ENCODE peak calls at places on chromosomes 2 and 18, in nine cellular contexts. One of them, this sample, is unnamed.

GRCh38 chr2:200314976-200315567 is 8.6 kb downstream of the SPATS2L start:
- DNase-seq in AG09319: no peak
- DNase-seq in GM06990: no peak
- DNase-seq in activated B cell treated with CpG ODN at 0.5 μM for 24 hours: no peak
- DNase-seq in foreskin fibroblast: no peak
- DNase-seq in fibroblast of lung: peak; percentile 80
- DNase-seq in PC-9: no peak
- DNase-seq in AG09309: no peak
- DNase-seq in HCT116: no peak
- DNase-seq in this sample: no peak

GRCh38 chr18:7568426-7568825 is 1.3 kb downstream of the PTPRM start:
- DNase-seq in AG09319: no peak
- DNase-seq in GM06990: peak; percentile 3
- DNase-seq in activated B cell treated with CpG ODN at 0.5 μM for 24 hours: no peak
- DNase-seq in foreskin fibroblast: peak; percentile 14
- DNase-seq in fibroblast of lung: peak; percentile 45
- DNase-seq in PC-9: no peak
- DNase-seq in AG09309: no peak
- DNase-seq in HCT116: no peak
- DNase-seq in this sample: no peak

GRCh38 chr2:227834423-227834822 is 20.8 kb downstream of the CCL20 start:
- DNase-seq in AG09319: no peak
- DNase-seq in GM06990: no peak
- DNase-seq in activated B cell treated with CpG ODN at 0.5 μM for 24 hours: no peak
- DNase-seq in foreskin fibroblast: peak; percentile 38
- DNase-seq in fibroblast of lung: no peak
- DNase-seq in PC-9: no peak
- DNase-seq in AG09309: no peak
- DNase-seq in HCT116: peak; percentile 34
- DNase-seq in this sample: no peak

GRCh38 chr2:163734911-163735691 is 707 bp downstream of the FIGN start:
- DNase-seq in AG09319: no peak
- DNase-seq in GM06990: no peak
- DNase-seq in activated B cell treated with CpG ODN at 0.5 μM for 24 hours: no peak
- DNase-seq in foreskin fibroblast: no peak
- DNase-seq in fibroblast of lung: peak; percentile 41
- DNase-seq in PC-9: no peak
- DNase-seq in AG09309: no peak
- DNase-seq in HCT116: no peak
- DNase-seq in this sample: no peak

GRCh38 chr2:46979611-46980010 is 64.0 kb upstream of the MCFD2 start:
- DNase-seq in AG09319: no peak
- DNase-seq in GM06990: peak; percentile 52
- DNase-seq in activated B cell treated with CpG ODN at 0.5 μM for 24 hours: peak; percentile 49
- DNase-seq in foreskin fibroblast: no peak
- DNase-seq in fibroblast of lung: no peak
- DNase-seq in PC-9: no peak
- DNase-seq in AG09309: no peak
- DNase-seq in HCT116: no peak
- DNase-seq in this sample: peak; percentile 61

GRCh38 chr2:187580462-187581124 is 26.4 kb upstream of the TFPI start:
- DNase-seq in AG09319: peak; percentile 44
- DNase-seq in GM06990: peak; percentile 18
- DNase-seq in activated B cell treated with CpG ODN at 0.5 μM for 24 hours: no peak
- DNase-seq in foreskin fibroblast: peak; percentile 47
- DNase-seq in fibroblast of lung: peak; percentile 75
- DNase-seq in PC-9: no peak
- DNase-seq in AG09309: peak; percentile 38
- DNase-seq in HCT116: peak; percentile 69
- DNase-seq in this sample: no peak

GRCh38 chr2:45382744-45383143 is 228.3 kb downstream of the SRBD1 start:
- DNase-seq in AG09319: no peak
- DNase-seq in GM06990: no peak
- DNase-seq in activated B cell treated with CpG ODN at 0.5 μM for 24 hours: no peak
- DNase-seq in foreskin fibroblast: peak; percentile 64
- DNase-seq in fibroblast of lung: peak; percentile 43
- DNase-seq in PC-9: no peak
- DNase-seq in AG09309: no peak
- DNase-seq in HCT116: no peak
- DNase-seq in this sample: no peak

GRCh38 chr18:3213231-3214059 is 6.3 kb downstream of the MYOM1 start:
- DNase-seq in AG09319: no peak
- DNase-seq in GM06990: no peak
- DNase-seq in activated B cell treated with CpG ODN at 0.5 μM for 24 hours: no peak
- DNase-seq in foreskin fibroblast: no peak
- DNase-seq in fibroblast of lung: no peak
- DNase-seq in PC-9: no peak
- DNase-seq in AG09309: no peak
- DNase-seq in HCT116: no peak
- DNase-seq in this sample: no peak

GRCh38 chr2:61834893-61835292 is 19.0 kb downstream of the FAM161A start:
- DNase-seq in AG09319: no peak
- DNase-seq in GM06990: no peak
- DNase-seq in activated B cell treated with CpG ODN at 0.5 μM for 24 hours: no peak
- DNase-seq in foreskin fibroblast: no peak
- DNase-seq in fibroblast of lung: no peak
- DNase-seq in PC-9: no peak
- DNase-seq in AG09309: no peak
- DNase-seq in HCT116: no peak
- DNase-seq in this sample: no peak

GRCh38 chr2:173792166-173792565 is 173.0 kb downstream of the SP3 start:
- DNase-seq in AG09319: no peak
- DNase-seq in GM06990: no peak
- DNase-seq in activated B cell treated with CpG ODN at 0.5 μM for 24 hours: no peak
- DNase-seq in foreskin fibroblast: no peak
- DNase-seq in fibroblast of lung: no peak
- DNase-seq in PC-9: no peak
- DNase-seq in AG09309: no peak
- DNase-seq in HCT116: no peak
- DNase-seq in this sample: no peak

GRCh38 chr18:24315170-24315569 is 82.5 kb downstream of the OSBPL1A start:
- DNase-seq in AG09319: no peak
- DNase-seq in GM06990: no peak
- DNase-seq in activated B cell treated with CpG ODN at 0.5 μM for 24 hours: no peak
- DNase-seq in foreskin fibroblast: peak; percentile 6
- DNase-seq in fibroblast of lung: peak; percentile 32
- DNase-seq in PC-9: no peak
- DNase-seq in AG09309: no peak
- DNase-seq in HCT116: no peak
- DNase-seq in this sample: no peak

DNA sequence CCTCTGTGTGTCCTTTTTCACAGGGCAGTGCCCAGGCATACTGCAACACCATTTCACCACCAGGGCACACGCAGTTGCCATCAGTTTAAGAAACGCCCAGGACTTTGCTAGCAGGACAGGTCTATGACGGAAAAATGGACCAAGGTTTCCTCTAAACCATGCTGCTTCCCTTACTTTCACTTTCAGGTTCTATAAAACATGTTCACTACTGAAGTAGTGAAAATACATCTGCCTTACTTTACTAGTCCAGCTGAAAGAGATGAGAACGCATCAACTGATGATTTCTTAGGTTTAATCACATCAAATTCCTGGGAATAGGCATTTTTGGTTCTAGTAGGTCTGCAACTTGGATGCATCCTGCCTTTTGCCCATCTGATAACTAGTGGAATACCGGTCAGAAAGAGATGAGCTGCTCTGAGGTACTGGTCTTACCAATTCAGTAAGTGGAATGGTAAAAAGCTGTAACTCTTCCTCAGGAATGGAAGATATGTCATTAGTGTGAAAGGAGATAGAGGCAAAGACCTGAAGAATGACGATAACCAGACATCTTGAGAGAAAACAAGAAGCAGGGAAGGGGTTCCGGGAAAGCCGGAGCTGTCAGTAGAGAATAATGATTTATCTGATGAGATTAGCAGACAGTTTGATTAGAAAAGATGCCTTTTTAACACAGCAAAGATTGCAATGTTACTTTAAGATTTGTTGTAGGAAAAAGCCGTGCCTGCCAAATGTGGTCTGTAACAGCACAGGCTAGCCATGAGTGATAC is 110.3 kb downstream of the TCF4 start:
- DNase-seq in AG09319: no peak
- DNase-seq in GM06990: no peak
- DNase-seq in activated B cell treated with CpG ODN at 0.5 μM for 24 hours: peak; percentile 23
- DNase-seq in foreskin fibroblast: no peak
- DNase-seq in fibroblast of lung: peak; percentile 74
- DNase-seq in PC-9: no peak
- DNase-seq in AG09309: no peak
- DNase-seq in HCT116: no peak
- DNase-seq in this sample: no peak
- TF ChIP-seq CTCF in AG09319: peak; percentile 18
- TF ChIP-seq CTCF in GM06990: no peak
- TF ChIP-seq CTCF in activated B cell treated with CpG ODN at 0.5 μM for 24 hours: no peak
- TF ChIP-seq CTCF in foreskin fibroblast: no peak
- TF ChIP-seq CTCF in fibroblast of lung: peak; percentile 29
- TF ChIP-seq CTCF in PC-9: no peak
- TF ChIP-seq CTCF in AG09309: peak; percentile 33
- TF ChIP-seq CTCF in HCT116: no peak
- TF ChIP-seq CTCF in this sample: no peak

GRCh38 chr2:8545676-8546318 is 136.1 kb upstream of the ID2 start:
- DNase-seq in AG09319: no peak
- DNase-seq in GM06990: no peak
- DNase-seq in activated B cell treated with CpG ODN at 0.5 μM for 24 hours: no peak
- DNase-seq in foreskin fibroblast: no peak
- DNase-seq in fibroblast of lung: no peak
- DNase-seq in PC-9: no peak
- DNase-seq in AG09309: no peak
- DNase-seq in HCT116: no peak
- DNase-seq in this sample: no peak

GRCh38 chr2:8546319-8547283 is 135.3 kb upstream of the ID2 start:
- DNase-seq in AG09319: no peak
- DNase-seq in GM06990: no peak
- DNase-seq in activated B cell treated with CpG ODN at 0.5 μM for 24 hours: no peak
- DNase-seq in foreskin fibroblast: no peak
- DNase-seq in fibroblast of lung: no peak
- DNase-seq in PC-9: no peak
- DNase-seq in AG09309: no peak
- DNase-seq in HCT116: no peak
- DNase-seq in this sample: no peak

GRCh38 chr2:8543412-8544167 is 138.3 kb upstream of the ID2 start:
- DNase-seq in AG09319: peak; percentile 24
- DNase-seq in GM06990: peak; percentile 93
- DNase-seq in activated B cell treated with CpG ODN at 0.5 μM for 24 hours: peak; percentile 60
- DNase-seq in foreskin fibroblast: peak; percentile 51
- DNase-seq in fibroblast of lung: peak; percentile 92
- DNase-seq in PC-9: no peak
- DNase-seq in AG09309: peak; percentile 70
- DNase-seq in HCT116: no peak
- DNase-seq in this sample: peak; percentile 51

GRCh38 chr2:8544168-8544785 is 137.6 kb upstream of the ID2 start:
- DNase-seq in AG09319: no peak
- DNase-seq in GM06990: no peak
- DNase-seq in activated B cell treated with CpG ODN at 0.5 μM for 24 hours: no peak
- DNase-seq in foreskin fibroblast: no peak
- DNase-seq in fibroblast of lung: no peak
- DNase-seq in PC-9: no peak
- DNase-seq in AG09309: no peak
- DNase-seq in HCT116: no peak
- DNase-seq in this sample: no peak

DNA sequence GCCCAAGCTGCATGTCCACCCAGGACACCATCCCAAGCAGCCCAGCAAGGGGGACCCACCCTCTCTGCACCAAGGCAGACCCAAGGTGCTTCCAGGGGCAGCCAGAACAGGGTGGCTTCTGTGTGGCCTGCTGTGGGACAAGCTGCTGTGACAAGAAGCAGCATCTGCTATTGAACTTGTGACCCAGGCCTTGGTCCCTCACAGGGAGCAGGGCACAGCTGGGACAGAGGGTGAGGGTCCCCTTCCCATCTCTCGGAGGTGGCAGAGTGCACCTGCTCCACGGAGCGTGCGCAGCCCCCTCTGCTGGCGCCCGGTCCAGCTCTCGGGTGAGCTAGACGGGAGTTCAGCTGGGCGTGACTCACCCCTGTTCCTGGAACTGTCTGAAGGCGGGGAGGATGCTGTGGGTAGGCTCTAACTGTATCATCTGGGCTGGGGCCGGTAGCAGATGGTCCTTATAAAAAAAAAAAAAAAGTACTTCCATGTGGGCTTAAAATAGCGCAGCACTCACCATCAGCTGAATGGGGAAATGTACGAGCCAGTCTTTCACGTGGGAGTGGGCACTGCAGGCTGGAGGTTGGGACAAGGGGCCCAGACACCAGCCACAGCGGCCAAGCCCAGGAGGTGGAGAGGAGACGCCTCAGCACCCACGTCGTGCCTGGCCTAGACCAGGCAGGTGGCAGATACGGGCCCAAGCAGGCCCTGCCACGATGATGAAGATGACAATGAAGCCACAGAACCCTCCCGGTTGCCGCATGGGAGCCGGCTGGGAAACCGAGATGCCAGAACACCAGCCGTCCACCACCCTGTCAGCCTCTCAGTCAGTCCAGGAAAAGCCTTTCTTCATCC is 136.8 kb upstream of the ID2 start:
- DNase-seq in AG09319: peak; percentile 63
- DNase-seq in GM06990: peak; percentile 86
- DNase-seq in activated B cell treated with CpG ODN at 0.5 μM for 24 hours: peak; percentile 58
- DNase-seq in foreskin fibroblast: peak; percentile 59
- DNase-seq in fibroblast of lung: peak; percentile 96
- DNase-seq in PC-9: no peak
- DNase-seq in AG09309: peak; percentile 80
- DNase-seq in HCT116: peak; percentile 6
- DNase-seq in this sample: peak; percentile 81
- TF ChIP-seq CTCF in AG09319: peak; percentile 57
- TF ChIP-seq CTCF in GM06990: peak; percentile 67
- TF ChIP-seq CTCF in activated B cell treated with CpG ODN at 0.5 μM for 24 hours: no peak
- TF ChIP-seq CTCF in foreskin fibroblast: peak; percentile 60
- TF ChIP-seq CTCF in fibroblast of lung: peak; percentile 37
- TF ChIP-seq CTCF in PC-9: no peak
- TF ChIP-seq CTCF in AG09309: peak; percentile 67
- TF ChIP-seq CTCF in HCT116: peak; percentile 30
- TF ChIP-seq CTCF in this sample: peak; percentile 42

GRCh38 chr2:101197215-101197745 is 46.1 kb upstream of the TBC1D8 start:
- DNase-seq in AG09319: no peak
- DNase-seq in GM06990: no peak
- DNase-seq in activated B cell treated with CpG ODN at 0.5 μM for 24 hours: no peak
- DNase-seq in foreskin fibroblast: no peak
- DNase-seq in fibroblast of lung: no peak
- DNase-seq in PC-9: no peak
- DNase-seq in AG09309: no peak
- DNase-seq in HCT116: no peak
- DNase-seq in this sample: no peak
- TF ChIP-seq CTCF in AG09319: no peak
- TF ChIP-seq CTCF in GM06990: no peak
- TF ChIP-seq CTCF in activated B cell treated with CpG ODN at 0.5 μM for 24 hours: no peak
- TF ChIP-seq CTCF in foreskin fibroblast: no peak
- TF ChIP-seq CTCF in fibroblast of lung: peak; percentile 15
- TF ChIP-seq CTCF in PC-9: peak; percentile 41
- TF ChIP-seq CTCF in AG09309: no peak
- TF ChIP-seq CTCF in HCT116: peak; percentile 38
- TF ChIP-seq CTCF in this sample: no peak

DNA sequence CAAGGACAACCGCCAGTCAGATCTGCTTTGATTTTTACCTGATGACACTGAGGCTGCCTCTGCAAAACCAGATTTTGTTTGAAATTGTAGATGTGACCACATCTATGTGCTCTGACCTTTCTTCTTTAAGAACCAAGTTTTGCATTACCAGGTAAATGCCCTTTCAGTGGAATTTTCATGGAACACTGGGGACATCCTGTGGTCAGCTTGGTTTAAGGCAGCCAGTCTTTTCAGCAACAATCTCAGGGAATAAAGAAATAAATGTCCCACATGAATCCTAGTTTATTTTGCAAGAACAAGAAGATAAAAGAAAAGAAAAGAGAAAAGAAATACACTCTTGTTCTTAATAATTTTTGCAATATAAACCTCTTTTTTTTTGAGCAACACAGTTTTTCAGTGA is 90.6 kb downstream of the POU3F3 start:
- DNase-seq in AG09319: no peak
- DNase-seq in GM06990: no peak
- DNase-seq in activated B cell treated with CpG ODN at 0.5 μM for 24 hours: no peak
- DNase-seq in foreskin fibroblast: peak; percentile 1
- DNase-seq in fibroblast of lung: peak; percentile 30
- DNase-seq in PC-9: peak; percentile 3
- DNase-seq in AG09309: no peak
- DNase-seq in HCT116: peak; percentile 35
- DNase-seq in this sample: no peak
- TF ChIP-seq CTCF in AG09319: peak; percentile 17
- TF ChIP-seq CTCF in GM06990: peak; percentile 23
- TF ChIP-seq CTCF in activated B cell treated with CpG ODN at 0.5 μM for 24 hours: no peak
- TF ChIP-seq CTCF in foreskin fibroblast: peak; percentile 5
- TF ChIP-seq CTCF in fibroblast of lung: peak; percentile 6
- TF ChIP-seq CTCF in PC-9: peak; percentile 60
- TF ChIP-seq CTCF in AG09309: peak; percentile 17
- TF ChIP-seq CTCF in HCT116: peak; percentile 76
- TF ChIP-seq CTCF in this sample: no peak